ENCODE peak calls at places on chromosome 19, in seven cellular contexts. One of them, this sample, is unnamed.

GRCh38 chr19:46840157-46840942 is 10.3 kb downstream of the AP2S1 start:
- DNase-seq in GM13976: peak; percentile 79
- DNase-seq in naive B cell: peak; percentile 47
- DNase-seq in iris pigment epithelial cell: peak; percentile 54
- DNase-seq in left ventricle myocardium inferior: no peak
- DNase-seq in stimulated activated CD8-positive, alpha-beta memory T cell treated with anti-CD3 and anti-CD28 coated beads, Interleukin-15, amount 100 ng/mL, for 1 hour: no peak
- DNase-seq in NCI-H774: peak; percentile 45
- DNase-seq in this sample: no peak

GRCh38 chr19:44671400-44671799 is at the start of gene CEACAM19:
- DNase-seq in NCI-H774: no peak
- DNase-seq in GM13976: peak; percentile 59
- DNase-seq in iris pigment epithelial cell: no peak
- DNase-seq in stimulated activated CD8-positive, alpha-beta memory T cell treated with anti-CD3 and anti-CD28 coated beads, Interleukin-15, amount 100 ng/mL, for 1 hour: no peak
- DNase-seq in left ventricle myocardium inferior: no peak
- DNase-seq in naive B cell: no peak
- DNase-seq in this sample: no peak

GRCh38 chr19:29245221-29245620 is 32.3 kb upstream of the UQCRFS1 start:
- DNase-seq in GM13976: no peak
- DNase-seq in naive B cell: no peak
- DNase-seq in NCI-H774: no peak
- DNase-seq in iris pigment epithelial cell: no peak
- DNase-seq in left ventricle myocardium inferior: no peak
- DNase-seq in stimulated activated CD8-positive, alpha-beta memory T cell treated with anti-CD3 and anti-CD28 coated beads, Interleukin-15, amount 100 ng/mL, for 1 hour: no peak
- DNase-seq in this sample: no peak

GRCh38 chr19:44943801-44944249 is 1.8 kb downstream of the APOC4 start:
- DNase-seq in iris pigment epithelial cell: no peak
- DNase-seq in left ventricle myocardium inferior: peak; percentile 37
- DNase-seq in NCI-H774: no peak
- DNase-seq in stimulated activated CD8-positive, alpha-beta memory T cell treated with anti-CD3 and anti-CD28 coated beads, Interleukin-15, amount 100 ng/mL, for 1 hour: no peak
- DNase-seq in GM13976: peak; percentile 92
- DNase-seq in naive B cell: peak; percentile 37
- DNase-seq in this sample: peak; percentile 32

GRCh38 chr19:10238172-10238783 is 7.1 kb upstream of the S1PR2 start:
- DNase-seq in stimulated activated CD8-positive, alpha-beta memory T cell treated with anti-CD3 and anti-CD28 coated beads, Interleukin-15, amount 100 ng/mL, for 1 hour: no peak
- DNase-seq in left ventricle myocardium inferior: peak; percentile 79
- DNase-seq in naive B cell: no peak
- DNase-seq in iris pigment epithelial cell: peak; percentile 23
- DNase-seq in NCI-H774: peak; percentile 92
- DNase-seq in GM13976: no peak
- DNase-seq in this sample: no peak

GRCh38 chr19:51410950-51411748 is 6.3 kb downstream of the SIGLEC10 start:
- DNase-seq in iris pigment epithelial cell: no peak
- DNase-seq in naive B cell: no peak
- DNase-seq in NCI-H774: no peak
- DNase-seq in left ventricle myocardium inferior: no peak
- DNase-seq in GM13976: no peak
- DNase-seq in stimulated activated CD8-positive, alpha-beta memory T cell treated with anti-CD3 and anti-CD28 coated beads, Interleukin-15, amount 100 ng/mL, for 1 hour: no peak
- DNase-seq in this sample: no peak

GRCh38 chr19:43901395-43902390 is 33.4 kb downstream of the ZNF45 start:
- DNase-seq in NCI-H774: peak; percentile 79
- DNase-seq in naive B cell: peak; percentile 61
- DNase-seq in GM13976: peak; percentile 78
- DNase-seq in iris pigment epithelial cell: peak; percentile 91
- DNase-seq in left ventricle myocardium inferior: peak; percentile 82
- DNase-seq in stimulated activated CD8-positive, alpha-beta memory T cell treated with anti-CD3 and anti-CD28 coated beads, Interleukin-15, amount 100 ng/mL, for 1 hour: peak; percentile 40
- DNase-seq in this sample: peak; percentile 56

GRCh38 chr19:53196777-53197396 is 3.7 kb upstream of the ZNF665 start:
- DNase-seq in NCI-H774: peak; percentile 91
- DNase-seq in stimulated activated CD8-positive, alpha-beta memory T cell treated with anti-CD3 and anti-CD28 coated beads, Interleukin-15, amount 100 ng/mL, for 1 hour: peak; percentile 98
- DNase-seq in GM13976: peak; percentile 99
- DNase-seq in left ventricle myocardium inferior: peak; percentile 99
- DNase-seq in iris pigment epithelial cell: peak; percentile 91
- DNase-seq in naive B cell: peak; percentile 91
- DNase-seq in this sample: peak; percentile 77

GRCh38 chr19:18612772-18613588 is at the start of gene TMEM59L:
- DNase-seq in left ventricle myocardium inferior: no peak
- DNase-seq in stimulated activated CD8-positive, alpha-beta memory T cell treated with anti-CD3 and anti-CD28 coated beads, Interleukin-15, amount 100 ng/mL, for 1 hour: no peak
- DNase-seq in iris pigment epithelial cell: no peak
- DNase-seq in GM13976: peak; percentile 52
- DNase-seq in NCI-H774: no peak
- DNase-seq in naive B cell: peak; percentile 48
- DNase-seq in this sample: no peak

GRCh38 chr19:11007376-11007775 is 46.5 kb downstream of the SMARCA4 start:
- DNase-seq in naive B cell: no peak
- DNase-seq in left ventricle myocardium inferior: no peak
- DNase-seq in stimulated activated CD8-positive, alpha-beta memory T cell treated with anti-CD3 and anti-CD28 coated beads, Interleukin-15, amount 100 ng/mL, for 1 hour: no peak
- DNase-seq in iris pigment epithelial cell: no peak
- DNase-seq in NCI-H774: no peak
- DNase-seq in GM13976: no peak
- DNase-seq in this sample: no peak

GRCh38 chr19:22517496-22518411 is 95.6 kb upstream of the ZNF98 start:
- DNase-seq in GM13976: no peak
- DNase-seq in left ventricle myocardium inferior: no peak
- DNase-seq in naive B cell: no peak
- DNase-seq in iris pigment epithelial cell: no peak
- DNase-seq in NCI-H774: no peak
- DNase-seq in stimulated activated CD8-positive, alpha-beta memory T cell treated with anti-CD3 and anti-CD28 coated beads, Interleukin-15, amount 100 ng/mL, for 1 hour: no peak
- DNase-seq in this sample: no peak

GRCh38 chr19:1037553-1038115 is 2.3 kb upstream of the ABCA7 start:
- DNase-seq in naive B cell: no peak
- DNase-seq in stimulated activated CD8-positive, alpha-beta memory T cell treated with anti-CD3 and anti-CD28 coated beads, Interleukin-15, amount 100 ng/mL, for 1 hour: no peak
- DNase-seq in GM13976: no peak
- DNase-seq in NCI-H774: no peak
- DNase-seq in iris pigment epithelial cell: no peak
- DNase-seq in left ventricle myocardium inferior: no peak
- DNase-seq in this sample: no peak

GRCh38 chr19:3253270-3253669 is 28.8 kb downstream of the CELF5 start:
- DNase-seq in left ventricle myocardium inferior: no peak
- DNase-seq in stimulated activated CD8-positive, alpha-beta memory T cell treated with anti-CD3 and anti-CD28 coated beads, Interleukin-15, amount 100 ng/mL, for 1 hour: no peak
- DNase-seq in iris pigment epithelial cell: peak; percentile 15
- DNase-seq in NCI-H774: no peak
- DNase-seq in naive B cell: no peak
- DNase-seq in GM13976: no peak
- DNase-seq in this sample: no peak

GRCh38 chr19:38588041-38588440 is 29.7 kb downstream of the MAP4K1 start:
- DNase-seq in NCI-H774: no peak
- DNase-seq in GM13976: no peak
- DNase-seq in left ventricle myocardium inferior: no peak
- DNase-seq in stimulated activated CD8-positive, alpha-beta memory T cell treated with anti-CD3 and anti-CD28 coated beads, Interleukin-15, amount 100 ng/mL, for 1 hour: no peak
- DNase-seq in iris pigment epithelial cell: no peak
- DNase-seq in naive B cell: no peak
- DNase-seq in this sample: no peak

GRCh38 chr19:48213959-48214358 is 41.8 kb downstream of the CARD8 start:
- DNase-seq in GM13976: no peak
- DNase-seq in naive B cell: no peak
- DNase-seq in left ventricle myocardium inferior: no peak
- DNase-seq in stimulated activated CD8-positive, alpha-beta memory T cell treated with anti-CD3 and anti-CD28 coated beads, Interleukin-15, amount 100 ng/mL, for 1 hour: no peak
- DNase-seq in NCI-H774: no peak
- DNase-seq in iris pigment epithelial cell: no peak
- DNase-seq in this sample: no peak

GRCh38 chr19:38853214-38853613 is 3.4 kb upstream of the HNRNPL start:
- DNase-seq in stimulated activated CD8-positive, alpha-beta memory T cell treated with anti-CD3 and anti-CD28 coated beads, Interleukin-15, amount 100 ng/mL, for 1 hour: no peak
- DNase-seq in iris pigment epithelial cell: no peak
- DNase-seq in left ventricle myocardium inferior: no peak
- DNase-seq in NCI-H774: no peak
- DNase-seq in GM13976: no peak
- DNase-seq in naive B cell: no peak
- DNase-seq in this sample: no peak

GRCh38 chr19:49421039-49421877 is 2.0 kb downstream of the PTH2 start:
- DNase-seq in GM13976: peak; percentile 69
- DNase-seq in stimulated activated CD8-positive, alpha-beta memory T cell treated with anti-CD3 and anti-CD28 coated beads, Interleukin-15, amount 100 ng/mL, for 1 hour: no peak
- DNase-seq in iris pigment epithelial cell: peak; percentile 43
- DNase-seq in NCI-H774: peak; percentile 26
- DNase-seq in naive B cell: no peak
- DNase-seq in left ventricle myocardium inferior: peak; percentile 71
- DNase-seq in this sample: no peak

GRCh38 chr19:13090511-13091231 is 12.0 kb downstream of the LYL1 start:
- DNase-seq in naive B cell: no peak
- DNase-seq in left ventricle myocardium inferior: no peak
- DNase-seq in stimulated activated CD8-positive, alpha-beta memory T cell treated with anti-CD3 and anti-CD28 coated beads, Interleukin-15, amount 100 ng/mL, for 1 hour: no peak
- DNase-seq in NCI-H774: no peak
- DNase-seq in GM13976: no peak
- DNase-seq in iris pigment epithelial cell: no peak
- DNase-seq in this sample: no peak

GRCh38 chr19:6891761-6892385 is 4.5 kb downstream of the ADGRE1 start:
- DNase-seq in left ventricle myocardium inferior: no peak
- DNase-seq in iris pigment epithelial cell: no peak
- DNase-seq in GM13976: peak; percentile 30
- DNase-seq in stimulated activated CD8-positive, alpha-beta memory T cell treated with anti-CD3 and anti-CD28 coated beads, Interleukin-15, amount 100 ng/mL, for 1 hour: no peak
- DNase-seq in naive B cell: no peak
- DNase-seq in NCI-H774: no peak
- DNase-seq in this sample: no peak

GRCh38 chr19:55355213-55355821 is 798 bp upstream of the COX6B2 start:
- DNase-seq in naive B cell: no peak
- DNase-seq in stimulated activated CD8-positive, alpha-beta memory T cell treated with anti-CD3 and anti-CD28 coated beads, Interleukin-15, amount 100 ng/mL, for 1 hour: no peak
- DNase-seq in iris pigment epithelial cell: no peak
- DNase-seq in NCI-H774: no peak
- DNase-seq in GM13976: no peak
- DNase-seq in left ventricle myocardium inferior: no peak
- DNase-seq in this sample: no peak

GRCh38 chr19:43634516-43634876 is 5.2 kb downstream of the CADM4 start:
- DNase-seq in stimulated activated CD8-positive, alpha-beta memory T cell treated with anti-CD3 and anti-CD28 coated beads, Interleukin-15, amount 100 ng/mL, for 1 hour: no peak
- DNase-seq in naive B cell: no peak
- DNase-seq in left ventricle myocardium inferior: no peak
- DNase-seq in NCI-H774: no peak
- DNase-seq in GM13976: no peak
- DNase-seq in iris pigment epithelial cell: no peak
- DNase-seq in this sample: no peak

GRCh38 chr19:33295621-33296472 is 6.5 kb downstream of the CEBPA start:
- DNase-seq in naive B cell: no peak
- DNase-seq in GM13976: no peak
- DNase-seq in stimulated activated CD8-positive, alpha-beta memory T cell treated with anti-CD3 and anti-CD28 coated beads, Interleukin-15, amount 100 ng/mL, for 1 hour: no peak
- DNase-seq in iris pigment epithelial cell: no peak
- DNase-seq in left ventricle myocardium inferior: no peak
- DNase-seq in NCI-H774: no peak
- DNase-seq in this sample: no peak

GRCh38 chr19:10500247-10500592 is 2.9 kb downstream of the KEAP1 start:
- DNase-seq in NCI-H774: no peak
- DNase-seq in GM13976: no peak
- DNase-seq in left ventricle myocardium inferior: no peak
- DNase-seq in iris pigment epithelial cell: no peak
- DNase-seq in naive B cell: no peak
- DNase-seq in stimulated activated CD8-positive, alpha-beta memory T cell treated with anti-CD3 and anti-CD28 coated beads, Interleukin-15, amount 100 ng/mL, for 1 hour: no peak
- DNase-seq in this sample: no peak

GRCh38 chr19:6278740-6279619 is 795 bp downstream of the MLLT1 start:
- DNase-seq in GM13976: peak; percentile 32
- DNase-seq in NCI-H774: no peak
- DNase-seq in iris pigment epithelial cell: no peak
- DNase-seq in left ventricle myocardium inferior: no peak
- DNase-seq in stimulated activated CD8-positive, alpha-beta memory T cell treated with anti-CD3 and anti-CD28 coated beads, Interleukin-15, amount 100 ng/mL, for 1 hour: no peak
- DNase-seq in naive B cell: no peak
- DNase-seq in this sample: peak; percentile 17

This sample was measured in memory B cell.